ENCODE peak calls at places on chromosomes 16 and 17, in six cellular contexts. O, V, A, L, X and D are unnamed samples.

GRCh38 chr16:65621640-65622039 is 499.8 kb upstream of the CDH11 start:
- DNase-seq in O (no peak), V (no peak), A (no peak), L (no peak), X (no peak), D (no peak)

GRCh38 chr16:4324871-4325740 is 9.2 kb downstream of the GLIS2 start:
- DNase-seq in O (no peak), V (no peak), A (no peak), L (no peak), X (no peak), D (no peak)

GRCh38 chr17:5391678-5392077 is 27.8 kb downstream of the NUP88 start:
- DNase-seq in O (no peak), V (no peak), A (no peak), L (no peak), X (no peak), D (no peak)

GRCh38 chr17:46056800-46057304 is 57.8 kb downstream of the STH start:
- DNase-seq in O (peak; percentile 2), V (no peak), A (no peak), L (peak; percentile 37), X (no peak), D (peak; percentile 53)

GRCh38 chr17:58333396-58334207 is 5.0 kb upstream of the TSPOAP1 start:
- DNase-seq in O (no peak), V (no peak), A (no peak), L (no peak), X (no peak), D (no peak)

GRCh38 chr17:28247671-28248556 is 71.1 kb upstream of the TMEM97 start:
- DNase-seq in O (no peak), V (no peak), A (no peak), L (no peak), X (no peak), D (peak; percentile 48)

GRCh38 chr17:45848868-45849535 is 4.3 kb downstream of the SPPL2C start:
- DNase-seq in O (no peak), V (no peak), A (no peak), L (no peak), X (no peak), D (no peak)

GRCh38 chr17:81941484-81942166 is 4.5 kb upstream of the PYCR1 start:
- DNase-seq in O (no peak), V (no peak), A (no peak), L (no peak), X (no peak), D (peak; percentile 75)

GRCh38 chr17:74605361-74605760 is 13.3 kb upstream of the CD300LD start:
- DNase-seq in O (peak; percentile 3), V (no peak), A (no peak), L (no peak), X (no peak), D (no peak)

GRCh38 chr16:25585526-25585925 is 106.2 kb upstream of the HS3ST4 start:
- DNase-seq in O (no peak), V (no peak), A (no peak), L (no peak), X (no peak), D (no peak)

GRCh38 chr16:23348579-23349469 is 46.7 kb downstream of the SCNN1B start:
- DNase-seq in O (no peak), V (no peak), A (no peak), L (no peak), X (no peak), D (peak; percentile 79)

GRCh38 chr16:84239910-84240309 is at the start of gene KCNG4:
- DNase-seq in O (no peak), V (no peak), A (no peak), L (no peak), X (no peak), D (no peak)

GRCh38 chr16:24737391-24737871 is 8.0 kb downstream of the TNRC6A start:
- DNase-seq in O (no peak), V (no peak), A (no peak), L (no peak), X (no peak), D (no peak)

GRCh38 chr17:79795795-79796569 is 895 bp downstream of the CBX8 start:
- DNase-seq in O (no peak), V (no peak), A (no peak), L (no peak), X (no peak), D (no peak)

GRCh38 chr17:31495049-31495885 is 103.8 kb downstream of the RAB11FIP4 start:
- DNase-seq in O (no peak), V (peak; percentile 82), A (no peak), L (no peak), X (no peak), D (no peak)

GRCh38 chr16:88633684-88634140 is 4.7 kb upstream of the IL17C start:
- DNase-seq in O (no peak), V (peak; percentile 52), A (peak; percentile 20), L (no peak), X (no peak), D (peak; percentile 86)

GRCh38 chr16:58661199-58661830 is 23.3 kb downstream of the SLC38A7 start:
- DNase-seq in O (peak; percentile 66), V (peak; percentile 41), A (no peak), L (peak; percentile 70), X (peak; percentile 58), D (peak; percentile 87)

GRCh38 chr17:18916816-18917496 is 35.0 kb upstream of the SLC5A10 start:
- DNase-seq in O (no peak), V (no peak), A (no peak), L (no peak), X (no peak), D (no peak)

GRCh38 chr16:24645739-24646645 is 83.5 kb upstream of the TNRC6A start:
- DNase-seq in O (peak; percentile 99), V (no peak), A (no peak), L (peak; percentile 99), X (no peak), D (no peak)

GRCh38 chr17:60039509-60040442 is 38.9 kb downstream of the HEATR6 start:
- DNase-seq in O (no peak), V (no peak), A (no peak), L (no peak), X (no peak), D (no peak)

GRCh38 chr16:73122604-73123386 is 74.9 kb upstream of the ZFHX3 start:
- DNase-seq in O (no peak), V (no peak), A (no peak), L (no peak), X (no peak), D (no peak)

GRCh38 chr17:77356690-77357201 is 216.0 kb downstream of the SEC14L1 start:
- DNase-seq in O (no peak), V (peak; percentile 22), A (no peak), L (no peak), X (no peak), D (no peak)

GRCh38 chr17:5203178-5203907 is 11.7 kb upstream of the ZNF594 start:
- DNase-seq in O (no peak), V (no peak), A (no peak), L (no peak), X (no peak), D (no peak)

GRCh38 chr16:4052801-4053662 is 63.2 kb downstream of the ADCY9 start:
- DNase-seq in O (no peak), V (no peak), A (no peak), L (no peak), X (no peak), D (no peak)

GRCh38 chr16:15639061-15639568 is 3.8 kb downstream of the MARF1 start:
- DNase-seq in O (no peak), V (no peak), A (no peak), L (no peak), X (no peak), D (no peak)

GRCh38 chr16:10951016-10951415 is 6.7 kb downstream of the CLEC16A start:
- DNase-seq in O (no peak), V (no peak), A (no peak), L (no peak), X (no peak), D (no peak)

GRCh38 chr16:4390266-4391260 is 18.9 kb downstream of the VASN start:
- DNase-seq in O (no peak), V (no peak), A (no peak), L (no peak), X (no peak), D (peak; percentile 74)

GRCh38 chr16:88382491-88383400 is at the start of gene ZNF469:
- DNase-seq in O (no peak), V (peak; percentile 36), A (no peak), L (no peak), X (no peak), D (peak; percentile 57)

GRCh38 chr17:6381052-6381451 is 53.9 kb downstream of the AIPL1 start:
- DNase-seq in O (no peak), V (no peak), A (no peak), L (no peak), X (no peak), D (no peak)

GRCh38 chr17:6249747-6250146 is 179.6 kb downstream of the WSCD1 start:
- DNase-seq in O (no peak), V (no peak), A (no peak), L (no peak), X (no peak), D (peak; percentile 15)

GRCh38 chr17:50155115-50155819 is 4.8 kb upstream of the PPP1R9B start:
- DNase-seq in O (no peak), V (no peak), A (no peak), L (no peak), X (no peak), D (no peak)

GRCh38 chr16:85659805-85660511 is 28.8 kb downstream of the GINS2 start:
- DNase-seq in O (no peak), V (peak; percentile 70), A (peak; percentile 48), L (no peak), X (peak; percentile 68), D (peak; percentile 81)

GRCh38 chr16:10881479-10882030 is 4.6 kb downstream of the CIITA start:
- DNase-seq in O (no peak), V (no peak), A (no peak), L (no peak), X (no peak), D (no peak)

GRCh38 chr17:8004899-8005298 is 2.5 kb downstream of the GUCY2D start:
- DNase-seq in O (peak; percentile 49), V (no peak), A (no peak), L (peak; percentile 44), X (no peak), D (no peak)

GRCh38 chr16:69371564-69371963 is 14.2 kb downstream of the TERF2 start:
- DNase-seq in O (no peak), V (no peak), A (no peak), L (no peak), X (no peak), D (no peak)

GRCh38 chr17:5592382-5592781 is 8.1 kb upstream of the NLRP1 start:
- DNase-seq in O (peak; percentile 6), V (no peak), A (no peak), L (no peak), X (peak; percentile 50), D (peak; percentile 84)

GRCh38 chr16:16163571-16163970 is 59.7 kb downstream of the ABCC6 start:
- DNase-seq in O (no peak), V (no peak), A (no peak), L (no peak), X (no peak), D (no peak)

GRCh38 chr16:4556580-4556979 is 440 bp downstream of the C16orf96 start:
- DNase-seq in O (no peak), V (peak; percentile 39), A (no peak), L (no peak), X (no peak), D (no peak)

GRCh38 chr16:65409505-65409904 is 287.6 kb upstream of the CDH11 start:
- DNase-seq in O (no peak), V (no peak), A (no peak), L (no peak), X (no peak), D (no peak)

GRCh38 chr16:85104821-85105391 is 7.4 kb downstream of the CIBAR2 start:
- DNase-seq in O (no peak), V (no peak), A (no peak), L (no peak), X (no peak), D (no peak)